ENCODE peak calls at places on chromosomes 13 and 19, in eight cellular contexts. K, O, J, Z, D, M, F and V are unnamed samples.
A peak's percentile ranks its signal among the peaks of the same experiment; 100 is the strongest.

GRCh38 chr13:28408235-28408848 is 86.6 kb downstream of the FLT1 start:
- DNase-seq in K (peak; percentile 36), O (peak; percentile 100), J (no peak), Z (no peak), D (no peak), M (no peak), F (peak; percentile 4), V (no peak)

GRCh38 chr13:39224841-39225240 is 186.6 kb downstream of the NHLRC3 start:
- DNase-seq in K (no peak), O (no peak), J (no peak), Z (no peak), D (no peak), M (no peak), F (no peak), V (no peak)

GRCh38 chr13:80022146-80022545 is 318.8 kb downstream of the SPRY2 start:
- DNase-seq in K (no peak), O (no peak), J (no peak), Z (no peak), D (no peak), M (no peak), F (no peak), V (no peak)

GRCh38 chr13:31174018-31174417 is 12.3 kb upstream of the HSPH1 start:
- DNase-seq in K (no peak), O (no peak), J (no peak), Z (no peak), D (no peak), M (no peak), F (no peak), V (no peak)

GRCh38 chr13:33787051-33787591 is 30.8 kb upstream of the RFC3 start:
- DNase-seq in K (no peak), O (no peak), J (no peak), Z (no peak), D (peak; percentile 34), M (no peak), F (no peak), V (no peak)

GRCh38 chr19:36140289-36141038 is 598 bp downstream of the CAPNS1 start:
- DNase-seq in K (peak; percentile 81), O (peak; percentile 50), J (peak; percentile 68), Z (peak; percentile 27), D (peak; percentile 79), M (no peak), F (peak; percentile 80), V (no peak)

GRCh38 chr19:41399091-41399490 is 1.5 kb downstream of the BCKDHA start:
- DNase-seq in K (no peak), O (no peak), J (no peak), Z (no peak), D (no peak), M (no peak), F (no peak), V (no peak)

GRCh38 chr13:113837554-113838355 is 26.1 kb downstream of the GAS6 start:
- DNase-seq in K (peak; percentile 46), O (peak; percentile 92), J (no peak), Z (no peak), D (peak; percentile 96), M (no peak), F (no peak), V (no peak)

GRCh38 chr13:51416107-51416506 is 36.7 kb downstream of the INTS6 start:
- DNase-seq in K (no peak), O (no peak), J (no peak), Z (no peak), D (no peak), M (no peak), F (no peak), V (no peak)

GRCh38 chr19:34499155-34499834 is 17.7 kb downstream of the WTIP start:
- DNase-seq in K (no peak), O (no peak), J (no peak), Z (no peak), D (no peak), M (no peak), F (no peak), V (no peak)

GRCh38 chr19:6226012-6226411 is 53.8 kb downstream of the MLLT1 start:
- DNase-seq in K (no peak), O (no peak), J (no peak), Z (no peak), D (no peak), M (no peak), F (no peak), V (no peak)

GRCh38 chr19:12721656-12722565 is 1.8 kb downstream of the TNPO2 start:
- DNase-seq in K (peak; percentile 78), O (peak; percentile 78), J (peak; percentile 51), Z (no peak), D (peak; percentile 78), M (peak; percentile 31), F (peak; percentile 64), V (no peak)

GRCh38 chr19:5397804-5398692 is 57.2 kb upstream of the ZNRF4 start:
- DNase-seq in K (peak; percentile 41), O (no peak), J (peak; percentile 26), Z (no peak), D (peak; percentile 29), M (no peak), F (peak; percentile 35), V (no peak)

GRCh38 chr13:40611635-40612422 is 54.6 kb downstream of the FOXO1 start:
- DNase-seq in K (no peak), O (no peak), J (no peak), Z (no peak), D (no peak), M (no peak), F (no peak), V (no peak)